ENCODE peak calls at places on chromosomes 6 and 20, in five cellular contexts. T is NCI-H2081, P is GM03348, S is occipital lobe, C is fibroblast of the aortic adventitia. K is an unnamed sample.
A peak's percentile ranks its signal among the peaks of the same experiment; 100 is the strongest.

GRCh38 chr20:45387274-45387673 is 9.1 kb upstream of the TP53TG5 start:
- DNase-seq in S (no peak), T (no peak), P (no peak), C (no peak), K (no peak)

GRCh38 chr20:24738981-24739633 is 210.0 kb upstream of the CST7 start:
- DNase-seq in S (no peak), P (no peak), C (peak; percentile 3), T (no peak), K (peak; percentile 16)

GRCh38 chr6:21000391-21000801 is 466.1 kb downstream of the CDKAL1 start:
- DNase-seq in S (no peak), P (no peak), T (no peak), C (peak; percentile 30), K (peak; percentile 35)

GRCh38 chr6:83633149-83633548 is 75.8 kb downstream of the SNAP91 start:
- DNase-seq in P (no peak), T (no peak), C (no peak), S (no peak), K (no peak)

GRCh38 chr6:79605061-79605460 is 26.1 kb upstream of the SH3BGRL2 start:
- DNase-seq in P (no peak), T (no peak), C (no peak), S (no peak), K (peak; percentile 54)

GRCh38 chr6:73955800-73956199 is 259.8 kb downstream of the CD109 start:
- DNase-seq in T (no peak), C (no peak), S (no peak), P (no peak), K (no peak)

GRCh38 chr20:31595654-31596411 is 9.3 kb upstream of the ID1 start:
- DNase-seq in P (peak; percentile 94), C (peak; percentile 96), T (no peak), S (no peak), K (peak; percentile 84)

GRCh38 chr20:61997891-61998290 is 67.8 kb downstream of the TAF4 start:
- DNase-seq in S (no peak), T (no peak), C (no peak), P (no peak), K (no peak)

GRCh38 chr6:100664274-100665040 is 199.7 kb upstream of the SIM1 start:
- DNase-seq in S (no peak), T (peak; percentile 4), C (peak; percentile 62), P (peak; percentile 15), K (peak; percentile 60)

GRCh38 chr20:46013826-46014516 is 5.3 kb downstream of the MMP9 start:
- DNase-seq in T (peak; percentile 79), S (no peak), C (peak; percentile 41), P (peak; percentile 85), K (peak; percentile 26)

GRCh38 chr6:41878961-41879405 is 16.2 kb downstream of the USP49 start:
- DNase-seq in P (peak; percentile 50), C (peak; percentile 56), T (no peak), S (no peak), K (peak; percentile 51)

GRCh38 chr6:149934249-149935156 is 7.3 kb upstream of the ULBP2 start:
- DNase-seq in T (peak; percentile 56), C (peak; percentile 83), P (peak; percentile 65), S (peak; percentile 12), K (peak; percentile 75)

GRCh38 chr20:50318709-50319108 is 128.1 kb downstream of the CEBPB start:
- DNase-seq in S (no peak), P (no peak), T (no peak), C (no peak), K (no peak)

GRCh38 chr6:30615219-30615957 is 1.7 kb downstream of the PPP1R10 start:
- DNase-seq in T (peak; percentile 77), S (peak; percentile 30), C (peak; percentile 94), P (peak; percentile 47), K (peak; percentile 89)

K was measured in astrocyte of the spinal cord.